ENCODE peak calls at places on chromosomes 13 and 19, in four cellular contexts. One of them, this sample, is unnamed.
A peak's percentile ranks its signal among the peaks of the same experiment; 100 is the strongest.

GRCh38 chr19:27858981-27859581 is 1353.9 kb downstream of the UQCRFS1 start:
- DNase-seq in RWPE1: no peak
- DNase-seq in cardiac muscle cell: no peak
- DNase-seq in psoas muscle: no peak
- DNase-seq in this sample: no peak

GRCh38 chr19:917323-918151 is at the start of gene KISS1R:
- DNase-seq in RWPE1: no peak
- DNase-seq in psoas muscle: no peak
- DNase-seq in cardiac muscle cell: peak; percentile 75
- DNase-seq in this sample: no peak

GRCh38 chr19:7494416-7495098 is 5.7 kb upstream of the PEX11G start:
- DNase-seq in cardiac muscle cell: no peak
- DNase-seq in RWPE1: no peak
- DNase-seq in psoas muscle: peak; percentile 40
- DNase-seq in this sample: peak; percentile 89

GRCh38 chr19:29389495-29389894 is 136.3 kb upstream of the VSTM2B start:
- DNase-seq in psoas muscle: no peak
- DNase-seq in RWPE1: no peak
- DNase-seq in cardiac muscle cell: no peak
- DNase-seq in this sample: no peak

GRCh38 chr13:42211704-42212103 is 60.2 kb upstream of the AKAP11 start:
- DNase-seq in psoas muscle: no peak
- DNase-seq in cardiac muscle cell: no peak
- DNase-seq in RWPE1: no peak
- DNase-seq in this sample: no peak

GRCh38 chr19:44576843-44577565 is 36.4 kb upstream of the IGSF23 start:
- DNase-seq in cardiac muscle cell: peak; percentile 41
- DNase-seq in psoas muscle: no peak
- DNase-seq in RWPE1: peak; percentile 63
- DNase-seq in this sample: no peak

GRCh38 chr13:24693862-24694471 is 13.8 kb downstream of the ATP12A start:
- DNase-seq in psoas muscle: no peak
- DNase-seq in RWPE1: peak; percentile 78
- DNase-seq in cardiac muscle cell: peak; percentile 86
- DNase-seq in this sample: no peak

GRCh38 chr13:87907202-87907601 is 236.0 kb downstream of the SLITRK5 start:
- DNase-seq in cardiac muscle cell: no peak
- DNase-seq in RWPE1: no peak
- DNase-seq in psoas muscle: no peak
- DNase-seq in this sample: no peak

GRCh38 chr13:112486386-112487126 is 101.4 kb downstream of the TUBGCP3 start:
- DNase-seq in cardiac muscle cell: peak; percentile 46
- DNase-seq in RWPE1: no peak
- DNase-seq in psoas muscle: no peak
- DNase-seq in this sample: peak; percentile 65

GRCh38 chr13:97600438-97601080 is 166.6 kb downstream of the RAP2A start:
- DNase-seq in RWPE1: peak; percentile 53
- DNase-seq in cardiac muscle cell: no peak
- DNase-seq in psoas muscle: no peak
- DNase-seq in this sample: no peak

GRCh38 chr19:46791944-46792343 is 3.5 kb upstream of the SLC1A5 start:
- DNase-seq in cardiac muscle cell: no peak
- DNase-seq in psoas muscle: no peak
- DNase-seq in RWPE1: no peak
- DNase-seq in this sample: no peak

GRCh38 chr19:1483067-1483978 is 4.3 kb upstream of the C19orf25 start:
- DNase-seq in RWPE1: no peak
- DNase-seq in cardiac muscle cell: no peak
- DNase-seq in psoas muscle: peak; percentile 13
- DNase-seq in this sample: no peak

GRCh38 chr19:8307400-8307964 is 676 bp downstream of the CD320 start:
- DNase-seq in RWPE1: no peak
- DNase-seq in psoas muscle: peak; percentile 26
- DNase-seq in cardiac muscle cell: no peak
- DNase-seq in this sample: no peak

GRCh38 chr13:113144255-113144629 is 14.2 kb upstream of the PROZ start:
- DNase-seq in cardiac muscle cell: no peak
- DNase-seq in RWPE1: no peak
- DNase-seq in psoas muscle: no peak
- DNase-seq in this sample: no peak

GRCh38 chr13:25190256-25190655 is 18.2 kb upstream of the AMER2 start:
- DNase-seq in cardiac muscle cell: no peak
- DNase-seq in RWPE1: no peak
- DNase-seq in psoas muscle: no peak
- DNase-seq in this sample: no peak

GRCh38 chr13:67299731-67300130 is 69.6 kb upstream of the PCDH9 start:
- DNase-seq in RWPE1: no peak
- DNase-seq in psoas muscle: no peak
- DNase-seq in cardiac muscle cell: no peak
- DNase-seq in this sample: no peak

GRCh38 chr13:113216165-113217056 is 7.0 kb downstream of the CUL4A start:
- DNase-seq in psoas muscle: peak; percentile 45
- DNase-seq in cardiac muscle cell: peak; percentile 88
- DNase-seq in RWPE1: peak; percentile 65
- DNase-seq in this sample: peak; percentile 75

GRCh38 chr13:54226866-54227265 is 1198.3 kb downstream of the OLFM4 start:
- DNase-seq in cardiac muscle cell: no peak
- DNase-seq in RWPE1: no peak
- DNase-seq in psoas muscle: no peak
- DNase-seq in this sample: no peak

GRCh38 chr19:8304841-8305621 is 3.1 kb downstream of the CD320 start:
- DNase-seq in cardiac muscle cell: no peak
- DNase-seq in RWPE1: no peak
- DNase-seq in psoas muscle: no peak
- DNase-seq in this sample: no peak

GRCh38 chr19:32287811-32288227 is 57.6 kb upstream of the ZNF507 start:
- DNase-seq in RWPE1: no peak
- DNase-seq in cardiac muscle cell: peak; percentile 70
- DNase-seq in psoas muscle: peak; percentile 67
- DNase-seq in this sample: peak; percentile 89

GRCh38 chr13:29441301-29441700 is 154.2 kb downstream of the SLC7A1 start:
- DNase-seq in RWPE1: no peak
- DNase-seq in cardiac muscle cell: no peak
- DNase-seq in psoas muscle: no peak
- DNase-seq in this sample: no peak

GRCh38 chr13:79837741-79838450 is 356.9 kb downstream of the NDFIP2 start:
- DNase-seq in RWPE1: no peak
- DNase-seq in cardiac muscle cell: no peak
- DNase-seq in psoas muscle: no peak
- DNase-seq in this sample: no peak

GRCh38 chr19:28961772-28962500 is 251.0 kb downstream of the UQCRFS1 start:
- DNase-seq in cardiac muscle cell: no peak
- DNase-seq in psoas muscle: no peak
- DNase-seq in RWPE1: no peak
- DNase-seq in this sample: no peak

GRCh38 chr19:45860359-45861259 is 2.3 kb downstream of the SYMPK start:
- DNase-seq in RWPE1: no peak
- DNase-seq in cardiac muscle cell: no peak
- DNase-seq in psoas muscle: no peak
- DNase-seq in this sample: no peak

GRCh38 chr19:8512115-8512967 is 1.6 kb downstream of the ZNF414 start:
- DNase-seq in psoas muscle: no peak
- DNase-seq in RWPE1: peak; percentile 58
- DNase-seq in cardiac muscle cell: no peak
- DNase-seq in this sample: no peak

GRCh38 chr13:83221256-83221655 is 661.0 kb downstream of the SLITRK1 start:
- DNase-seq in psoas muscle: no peak
- DNase-seq in cardiac muscle cell: peak; percentile 32
- DNase-seq in RWPE1: peak; percentile 1
- DNase-seq in this sample: no peak

GRCh38 chr19:40424637-40425449 is 949 bp downstream of the SERTAD1 start:
- DNase-seq in RWPE1: no peak
- DNase-seq in psoas muscle: no peak
- DNase-seq in cardiac muscle cell: peak; percentile 51
- DNase-seq in this sample: peak; percentile 56

GRCh38 chr13:50400930-50401553 is 385.8 kb downstream of the KCNRG start:
- DNase-seq in psoas muscle: no peak
- DNase-seq in RWPE1: peak; percentile 48
- DNase-seq in cardiac muscle cell: no peak
- DNase-seq in this sample: no peak

GRCh38 chr13:113528101-113528797 is 37.7 kb upstream of the DCUN1D2 start:
- DNase-seq in psoas muscle: no peak
- DNase-seq in cardiac muscle cell: peak; percentile 71
- DNase-seq in RWPE1: no peak
- DNase-seq in this sample: no peak

GRCh38 chr19:44725251-44725650 is 23.3 kb upstream of the BCL3 start:
- DNase-seq in RWPE1: no peak
- DNase-seq in cardiac muscle cell: no peak
- DNase-seq in psoas muscle: no peak
- DNase-seq in this sample: peak; percentile 43

GRCh38 chr19:459724-460511 is 915 bp downstream of the SHC2 start:
- DNase-seq in psoas muscle: peak; percentile 66
- DNase-seq in cardiac muscle cell: peak; percentile 79
- DNase-seq in RWPE1: peak; percentile 70
- DNase-seq in this sample: peak; percentile 72

DNA sequence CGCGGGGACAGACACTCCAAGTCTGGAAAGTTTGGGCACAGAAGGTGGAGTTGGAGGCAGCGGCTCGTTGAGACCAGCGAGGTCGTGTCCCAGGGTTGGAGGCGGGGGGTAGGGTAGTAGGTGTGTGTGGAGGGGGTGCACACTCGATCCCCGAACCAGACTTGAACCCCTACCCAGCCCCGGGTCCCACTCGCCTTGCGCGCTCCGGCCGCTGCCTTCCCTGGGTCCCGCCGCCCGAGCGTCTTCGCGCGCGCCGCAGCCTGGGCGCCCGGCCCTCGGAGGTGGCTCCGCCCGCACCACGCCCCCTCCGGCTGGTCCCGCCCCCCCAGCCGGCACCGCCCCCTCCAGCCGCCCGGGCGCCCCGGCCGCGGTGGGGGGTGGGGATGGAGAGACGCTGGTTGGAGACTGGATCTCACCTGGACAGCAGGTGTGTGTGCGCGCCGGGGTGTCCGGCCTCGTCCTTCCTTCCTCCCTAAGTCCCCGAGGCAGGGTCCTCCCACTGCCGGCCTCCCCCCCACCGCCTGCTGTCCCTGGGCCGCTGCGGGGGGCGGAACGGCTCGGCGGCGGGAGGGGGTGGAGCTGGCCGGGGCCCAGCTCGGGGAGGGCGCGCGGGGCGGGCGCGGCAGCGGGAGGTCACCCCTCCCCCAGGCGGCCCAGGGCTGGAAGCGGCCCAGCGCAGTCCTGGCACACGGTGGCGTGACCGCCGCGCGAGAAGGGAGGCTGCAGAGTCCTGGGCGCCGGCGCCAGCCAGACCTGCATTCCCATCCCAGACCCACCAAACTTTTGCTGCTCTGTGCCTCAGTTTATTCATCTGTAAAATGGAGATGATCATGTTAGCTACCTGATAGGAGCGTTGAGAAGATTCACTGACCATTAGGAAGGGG is at the start of gene KANK2:
- DNase-seq in psoas muscle: peak; percentile 86
- DNase-seq in cardiac muscle cell: peak; percentile 87
- DNase-seq in RWPE1: peak; percentile 97
- DNase-seq in this sample: peak; percentile 88
- H3K27ac ChIP-seq in psoas muscle: peak within 1 kb of the TSS; percentile 84
- H3K27ac ChIP-seq in cardiac muscle cell: peak within 1 kb of the TSS; percentile 21
- H3K27ac ChIP-seq in RWPE1: peak within 1 kb of the TSS; percentile 84
- H3K27ac ChIP-seq in this sample: peak within 1 kb of the TSS; percentile 97

GRCh38 chr13:48123827-48124226 is 28.9 kb upstream of the MED4 start:
- DNase-seq in psoas muscle: no peak
- DNase-seq in cardiac muscle cell: no peak
- DNase-seq in RWPE1: peak; percentile 9
- DNase-seq in this sample: no peak

GRCh38 chr13:48126944-48127814 is 32.3 kb upstream of the MED4 start:
- DNase-seq in RWPE1: peak; percentile 74
- DNase-seq in cardiac muscle cell: peak; percentile 71
- DNase-seq in psoas muscle: peak; percentile 60
- DNase-seq in this sample: peak; percentile 92

GRCh38 chr13:48121733-48122132 is 26.8 kb upstream of the MED4 start:
- DNase-seq in RWPE1: no peak
- DNase-seq in cardiac muscle cell: peak; percentile 38
- DNase-seq in psoas muscle: no peak
- DNase-seq in this sample: no peak

GRCh38 chr13:48120246-48120645 is 25.3 kb upstream of the MED4 start:
- DNase-seq in psoas muscle: no peak
- DNase-seq in cardiac muscle cell: no peak
- DNase-seq in RWPE1: no peak
- DNase-seq in this sample: no peak

GRCh38 chr13:48125794-48126228 is 30.9 kb upstream of the MED4 start:
- DNase-seq in cardiac muscle cell: peak; percentile 3
- DNase-seq in psoas muscle: no peak
- DNase-seq in RWPE1: no peak
- DNase-seq in this sample: peak; percentile 36
- H3K27ac ChIP-seq in cardiac muscle cell: no peak overlapping the region
- H3K27ac ChIP-seq in psoas muscle: peak overlapping the region; percentile 73
- H3K27ac ChIP-seq in RWPE1: no peak overlapping the region
- H3K27ac ChIP-seq in this sample: peak overlapping the region; percentile 95

GRCh38 chr19:5292843-5293606 is 47.6 kb downstream of the PTPRS start:
- DNase-seq in cardiac muscle cell: peak; percentile 88
- DNase-seq in psoas muscle: peak; percentile 71
- DNase-seq in RWPE1: peak; percentile 93
- DNase-seq in this sample: peak; percentile 70
- H3K27ac ChIP-seq in cardiac muscle cell: peak overlapping the region; percentile 87
- H3K27ac ChIP-seq in psoas muscle: peak overlapping the region; percentile 74
- H3K27ac ChIP-seq in RWPE1: peak overlapping the region; percentile 43
- H3K27ac ChIP-seq in this sample: peak overlapping the region; percentile 65

GRCh38 chr19:58261600-58261967 is 17.2 kb upstream of the ZNF8 start:
- DNase-seq in cardiac muscle cell: no peak
- DNase-seq in psoas muscle: no peak
- DNase-seq in RWPE1: no peak
- DNase-seq in this sample: no peak
- H3K27ac ChIP-seq in cardiac muscle cell: no peak overlapping the region
- H3K27ac ChIP-seq in psoas muscle: no peak overlapping the region
- H3K27ac ChIP-seq in RWPE1: no peak overlapping the region
- H3K27ac ChIP-seq in this sample: no peak overlapping the region

GRCh38 chr19:17095141-17095919 is 19.8 kb downstream of the MYO9B start:
- DNase-seq in psoas muscle: peak; percentile 61
- DNase-seq in cardiac muscle cell: no peak
- DNase-seq in RWPE1: no peak
- DNase-seq in this sample: peak; percentile 80

GRCh38 chr19:17092696-17093095 is 17.1 kb downstream of the MYO9B start:
- DNase-seq in psoas muscle: no peak
- DNase-seq in RWPE1: no peak
- DNase-seq in cardiac muscle cell: no peak
- DNase-seq in this sample: no peak

GRCh38 chr19:17098326-17098725 is 22.7 kb downstream of the MYO9B start:
- DNase-seq in psoas muscle: no peak
- DNase-seq in RWPE1: no peak
- DNase-seq in cardiac muscle cell: no peak
- DNase-seq in this sample: no peak

GRCh38 chr19:17101686-17102628 is 26.4 kb downstream of the MYO9B start:
- DNase-seq in RWPE1: no peak
- DNase-seq in cardiac muscle cell: no peak
- DNase-seq in psoas muscle: no peak
- DNase-seq in this sample: no peak

DNA sequence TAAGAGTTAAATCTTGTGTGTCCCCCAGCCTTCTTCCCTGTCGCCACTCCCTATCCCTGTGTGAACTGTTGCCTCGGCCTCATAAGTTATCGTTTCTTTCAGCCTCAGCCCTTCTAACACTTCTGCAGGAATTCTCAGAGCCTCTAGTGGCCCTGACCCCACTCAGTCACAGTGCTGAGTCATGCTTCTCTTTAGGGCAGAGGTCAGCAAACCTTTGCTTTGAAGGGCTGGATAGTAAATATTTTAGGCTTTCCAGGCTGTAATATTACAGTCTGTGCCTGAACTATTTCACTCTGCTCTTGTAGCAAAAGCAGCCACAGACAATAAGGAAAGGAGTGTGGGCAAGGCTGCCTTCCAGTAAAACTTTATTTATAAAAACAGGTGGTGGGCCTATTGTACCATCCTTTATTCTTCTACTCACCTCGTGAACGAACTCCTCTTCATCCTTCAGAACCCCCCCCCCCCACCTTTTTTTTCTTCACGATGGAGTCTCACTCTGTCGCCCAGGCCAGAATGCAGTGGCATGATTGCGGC is 22.1 kb downstream of the MYO9B start:
- DNase-seq in cardiac muscle cell: peak; percentile 68
- DNase-seq in RWPE1: no peak
- DNase-seq in psoas muscle: no peak
- DNase-seq in this sample: no peak
- H3K27ac ChIP-seq in cardiac muscle cell: peak overlapping the region; percentile 77
- H3K27ac ChIP-seq in RWPE1: peak overlapping the region; percentile 15
- H3K27ac ChIP-seq in psoas muscle: no peak overlapping the region
- H3K27ac ChIP-seq in this sample: peak overlapping the region; percentile 48